ENCODE peak calls at places on chromosome 16, in six cellular contexts. X, B, O, D, A and J are unnamed samples.
A peak's percentile ranks its signal among the peaks of the same experiment; 100 is the strongest.

GRCh38 chr16:28210979-28211505 is 723 bp downstream of the XPO6 start:
- DNase-seq in B (peak; percentile 80), A (peak; percentile 84), O (peak; percentile 88), X (peak; percentile 83), D (peak; percentile 43), J (no peak)

GRCh38 chr16:2663553-2664521 is 18.5 kb upstream of the KCTD5 start:
- DNase-seq in O (no peak), D (no peak), A (peak; percentile 85), X (no peak), B (no peak), J (no peak)

GRCh38 chr16:85415196-85415988 is 197.7 kb upstream of the GSE1 start:
- DNase-seq in D (no peak), O (no peak), A (peak; percentile 1), B (peak; percentile 57), X (no peak), J (no peak)

GRCh38 chr16:12271006-12271405 is 294.5 kb downstream of the SNX29 start:
- DNase-seq in B (peak; percentile 34), A (peak; percentile 13), D (no peak), O (peak; percentile 67), X (peak; percentile 53), J (no peak)

GRCh38 chr16:473046-474043 is 47.9 kb downstream of the RAB11FIP3 start:
- DNase-seq in A (no peak), B (no peak), D (no peak), O (no peak), X (no peak), J (no peak)

GRCh38 chr16:22844426-22844825 is 30.5 kb downstream of the HS3ST2 start:
- DNase-seq in O (no peak), X (no peak), D (no peak), A (peak; percentile 7), B (no peak), J (no peak)

GRCh38 chr16:19595043-19595767 is 39.7 kb downstream of the VPS35L start:
- DNase-seq in A (no peak), X (peak; percentile 66), O (no peak), B (no peak), D (no peak), J (no peak)

GRCh38 chr16:29148867-29149272 is 164.0 kb downstream of the LAT start:
- DNase-seq in O (no peak), X (no peak), B (no peak), D (peak; percentile 51), A (peak; percentile 82), J (no peak)

GRCh38 chr16:3363793-3364192 is 8.1 kb downstream of the OR2C1 start:
- DNase-seq in A (peak; percentile 12), X (peak; percentile 13), O (no peak), D (no peak), B (no peak), J (no peak)

GRCh38 chr16:19886061-19886792 is 1.6 kb upstream of the GPRC5B start:
- DNase-seq in X (peak; percentile 78), O (peak; percentile 74), A (peak; percentile 90), B (peak; percentile 88), D (peak; percentile 47), J (peak; percentile 52)